ENCODE peak calls at places on chromosomes 7 and 10, in eight cellular contexts. One of them, this sample, is unnamed.

GRCh38 chr7:45177801-45178200 is 20.2 kb downstream of the RAMP3 start:
- DNase-seq in Peyer's patch: no peak
- DNase-seq in left ventricle myocardium inferior: no peak
- DNase-seq in pancreas: no peak
- DNase-seq in SK-N-SH: no peak
- DNase-seq in psoas muscle: no peak
- DNase-seq in keratinocyte: no peak
- DNase-seq in SJSA1: no peak
- DNase-seq in this sample: no peak

GRCh38 chr7:130921391-130922180 is 187.6 kb upstream of the KLF14 start:
- DNase-seq in Peyer's patch: peak; percentile 15
- DNase-seq in left ventricle myocardium inferior: peak; percentile 49
- DNase-seq in pancreas: no peak
- DNase-seq in SK-N-SH: no peak
- DNase-seq in psoas muscle: peak; percentile 69
- DNase-seq in keratinocyte: no peak
- DNase-seq in SJSA1: peak; percentile 78
- DNase-seq in this sample: no peak

GRCh38 chr7:129606801-129607200 is 4.7 kb upstream of the NRF1 start:
- DNase-seq in Peyer's patch: peak; percentile 43
- DNase-seq in left ventricle myocardium inferior: no peak
- DNase-seq in pancreas: no peak
- DNase-seq in SK-N-SH: no peak
- DNase-seq in psoas muscle: no peak
- DNase-seq in keratinocyte: no peak
- DNase-seq in SJSA1: no peak
- DNase-seq in this sample: no peak

GRCh38 chr10:47450442-47450841 is 33.5 kb downstream of the ANXA8 start:
- DNase-seq in Peyer's patch: no peak
- DNase-seq in left ventricle myocardium inferior: no peak
- DNase-seq in pancreas: no peak
- DNase-seq in SK-N-SH: no peak
- DNase-seq in psoas muscle: no peak
- DNase-seq in keratinocyte: no peak
- DNase-seq in SJSA1: no peak
- DNase-seq in this sample: no peak

GRCh38 chr10:19168584-19168983 is 120.0 kb downstream of the MALRD1 start:
- DNase-seq in Peyer's patch: no peak
- DNase-seq in left ventricle myocardium inferior: no peak
- DNase-seq in pancreas: no peak
- DNase-seq in SK-N-SH: peak; percentile 14
- DNase-seq in psoas muscle: no peak
- DNase-seq in keratinocyte: no peak
- DNase-seq in SJSA1: no peak
- DNase-seq in this sample: no peak

GRCh38 chr7:141039366-141039765 is 24.6 kb upstream of the MRPS33 start:
- DNase-seq in Peyer's patch: no peak
- DNase-seq in left ventricle myocardium inferior: no peak
- DNase-seq in pancreas: no peak
- DNase-seq in SK-N-SH: peak; percentile 20
- DNase-seq in psoas muscle: no peak
- DNase-seq in keratinocyte: no peak
- DNase-seq in SJSA1: no peak
- DNase-seq in this sample: no peak

GRCh38 chr10:2122431-2123124 is 385.3 kb upstream of the ADARB2 start:
- DNase-seq in Peyer's patch: no peak
- DNase-seq in left ventricle myocardium inferior: no peak
- DNase-seq in pancreas: no peak
- DNase-seq in SK-N-SH: no peak
- DNase-seq in psoas muscle: no peak
- DNase-seq in keratinocyte: no peak
- DNase-seq in SJSA1: peak; percentile 15
- DNase-seq in this sample: no peak

GRCh38 chr7:50954716-50955115 is 172.0 kb upstream of the GRB10 start:
- DNase-seq in Peyer's patch: no peak
- DNase-seq in left ventricle myocardium inferior: no peak
- DNase-seq in pancreas: no peak
- DNase-seq in SK-N-SH: no peak
- DNase-seq in psoas muscle: no peak
- DNase-seq in keratinocyte: no peak
- DNase-seq in SJSA1: no peak
- DNase-seq in this sample: no peak

GRCh38 chr10:47054936-47055335 is 143.7 kb downstream of the PTPN20 start:
- DNase-seq in Peyer's patch: no peak
- DNase-seq in left ventricle myocardium inferior: no peak
- DNase-seq in pancreas: no peak
- DNase-seq in SK-N-SH: no peak
- DNase-seq in psoas muscle: no peak
- DNase-seq in keratinocyte: no peak
- DNase-seq in SJSA1: no peak
- DNase-seq in this sample: no peak

GRCh38 chr7:115274-115911 is 77.0 kb upstream of the FAM20C start:
- DNase-seq in Peyer's patch: peak; percentile 15
- DNase-seq in left ventricle myocardium inferior: no peak
- DNase-seq in pancreas: no peak
- DNase-seq in SK-N-SH: no peak
- DNase-seq in psoas muscle: no peak
- DNase-seq in keratinocyte: no peak
- DNase-seq in SJSA1: no peak
- DNase-seq in this sample: no peak

GRCh38 chr10:121289800-121290199 is 308.4 kb downstream of the FGFR2 start:
- DNase-seq in Peyer's patch: no peak
- DNase-seq in left ventricle myocardium inferior: no peak
- DNase-seq in pancreas: no peak
- DNase-seq in SK-N-SH: no peak
- DNase-seq in psoas muscle: no peak
- DNase-seq in keratinocyte: no peak
- DNase-seq in SJSA1: no peak
- DNase-seq in this sample: no peak

GRCh38 chr10:71912431-71912830 is 51.8 kb upstream of the CHST3 start:
- DNase-seq in Peyer's patch: no peak
- DNase-seq in left ventricle myocardium inferior: no peak
- DNase-seq in pancreas: no peak
- DNase-seq in SK-N-SH: no peak
- DNase-seq in psoas muscle: no peak
- DNase-seq in keratinocyte: no peak
- DNase-seq in SJSA1: no peak
- DNase-seq in this sample: no peak

GRCh38 chr7:122886357-122887081 is at the start of gene CADPS2:
- DNase-seq in Peyer's patch: peak; percentile 22
- DNase-seq in left ventricle myocardium inferior: peak; percentile 85
- DNase-seq in pancreas: peak; percentile 92
- DNase-seq in SK-N-SH: peak; percentile 86
- DNase-seq in psoas muscle: peak; percentile 82
- DNase-seq in keratinocyte: no peak
- DNase-seq in SJSA1: peak; percentile 90
- DNase-seq in this sample: no peak

GRCh38 chr7:122884186-122884585 is 2.1 kb downstream of the CADPS2 start:
- DNase-seq in Peyer's patch: no peak
- DNase-seq in left ventricle myocardium inferior: no peak
- DNase-seq in pancreas: no peak
- DNase-seq in SK-N-SH: no peak
- DNase-seq in psoas muscle: no peak
- DNase-seq in keratinocyte: no peak
- DNase-seq in SJSA1: no peak
- DNase-seq in this sample: no peak

GRCh38 chr7:122887198-122887597 is 938 bp upstream of the CADPS2 start:
- DNase-seq in Peyer's patch: no peak
- DNase-seq in left ventricle myocardium inferior: peak; percentile 68
- DNase-seq in pancreas: peak; percentile 68
- DNase-seq in SK-N-SH: peak; percentile 42
- DNase-seq in psoas muscle: peak; percentile 54
- DNase-seq in keratinocyte: no peak
- DNase-seq in SJSA1: peak; percentile 58
- DNase-seq in this sample: no peak

GRCh38 chr7:122887848-122888247 is 1.6 kb upstream of the CADPS2 start:
- DNase-seq in Peyer's patch: no peak
- DNase-seq in left ventricle myocardium inferior: no peak
- DNase-seq in pancreas: no peak
- DNase-seq in SK-N-SH: no peak
- DNase-seq in psoas muscle: no peak
- DNase-seq in keratinocyte: no peak
- DNase-seq in SJSA1: no peak
- DNase-seq in this sample: no peak

DNA sequence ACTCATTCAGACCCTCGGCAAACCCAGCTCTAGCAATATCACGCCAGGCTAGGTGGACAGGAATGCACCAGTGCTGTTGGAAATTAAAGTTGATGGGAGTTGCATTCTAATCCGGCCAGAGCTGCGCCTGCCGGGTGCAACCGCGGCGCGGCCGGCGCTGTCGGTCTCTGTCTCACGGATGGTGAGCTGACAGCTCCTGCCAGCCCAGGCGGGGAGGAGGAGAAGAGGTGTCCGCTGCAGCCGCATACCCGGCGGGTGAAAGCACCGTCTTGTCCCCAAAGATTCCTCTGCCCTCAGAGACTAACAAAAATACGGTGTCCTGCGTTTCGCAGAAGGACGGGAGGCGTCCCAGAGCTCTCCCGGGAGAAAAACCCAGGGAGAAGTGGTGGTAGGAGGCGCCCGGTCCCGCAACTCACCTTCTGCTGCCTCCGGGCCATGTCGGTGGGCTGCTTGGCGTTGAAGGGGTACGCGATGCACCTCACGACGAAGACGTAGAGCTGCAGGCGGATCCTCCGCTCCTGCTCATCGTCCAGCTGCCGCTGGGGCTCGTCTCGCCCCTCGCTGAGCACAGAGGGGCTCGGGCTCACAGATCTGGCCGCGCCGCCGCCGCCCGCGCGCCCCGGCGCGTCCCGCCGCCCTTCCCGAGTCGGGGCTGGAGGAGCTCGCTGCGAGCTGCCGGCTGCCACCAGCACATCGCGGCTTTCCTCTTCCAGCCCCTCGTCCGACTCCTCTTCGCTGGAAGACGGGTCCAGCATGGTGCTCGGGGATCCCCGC is 490 bp downstream of the CADPS2 start:
- DNase-seq in Peyer's patch: no peak
- DNase-seq in left ventricle myocardium inferior: peak; percentile 45
- DNase-seq in pancreas: no peak
- DNase-seq in SK-N-SH: peak; percentile 79
- DNase-seq in psoas muscle: peak; percentile 42
- DNase-seq in keratinocyte: no peak
- DNase-seq in SJSA1: peak; percentile 84
- DNase-seq in this sample: no peak
- H3K27ac ChIP-seq in Peyer's patch: peak overlapping the region; percentile 94
- H3K27ac ChIP-seq in left ventricle myocardium inferior: peak overlapping the region; percentile 95
- H3K27ac ChIP-seq in pancreas: peak overlapping the region; percentile 97
- H3K27ac ChIP-seq in SK-N-SH: no peak overlapping the region
- H3K27ac ChIP-seq in psoas muscle: peak overlapping the region; percentile 73
- H3K27ac ChIP-seq in keratinocyte: no peak overlapping the region
- H3K27ac ChIP-seq in SJSA1: peak overlapping the region; percentile 73
- H3K27ac ChIP-seq in this sample: no peak overlapping the region

DNA sequence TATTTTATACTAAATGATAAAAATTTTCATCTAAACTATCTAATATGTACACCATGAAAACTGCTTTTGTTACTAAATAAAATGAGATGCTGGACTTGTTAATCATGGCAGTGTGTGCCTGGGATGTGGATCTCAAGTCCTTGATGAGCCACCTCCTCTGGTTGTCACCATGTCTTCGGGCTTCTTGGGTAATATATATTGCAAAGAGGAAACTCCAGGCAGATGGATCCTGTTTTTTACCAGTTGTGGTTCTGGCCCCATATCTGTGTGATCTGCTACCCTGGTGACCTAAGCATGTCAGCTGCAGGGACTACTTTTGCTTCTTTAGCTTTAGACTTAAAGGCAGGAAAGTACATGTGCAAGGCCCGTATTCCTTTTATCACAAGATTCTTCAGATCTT is 46.2 kb downstream of the TMEM60 start:
- DNase-seq in Peyer's patch: no peak
- DNase-seq in left ventricle myocardium inferior: no peak
- DNase-seq in pancreas: no peak
- DNase-seq in SK-N-SH: no peak
- DNase-seq in psoas muscle: no peak
- DNase-seq in keratinocyte: no peak
- DNase-seq in SJSA1: no peak
- DNase-seq in this sample: no peak
- H3K27me3 ChIP-seq in Peyer's patch: no peaks in the 10 kb centered on the region
- H3K27me3 ChIP-seq in left ventricle myocardium inferior: no peaks in the 10 kb centered on the region
- H3K27me3 ChIP-seq in pancreas: no peaks in the 10 kb centered on the region
- H3K27me3 ChIP-seq in SK-N-SH: no peaks in the 10 kb centered on the region
- H3K27me3 ChIP-seq in psoas muscle: no peaks in the 10 kb centered on the region
- H3K27me3 ChIP-seq in keratinocyte: no peaks in the 10 kb centered on the region
- H3K27me3 ChIP-seq in SJSA1: no peaks in the 10 kb centered on the region
- H3K27me3 ChIP-seq in this sample: no peaks in the 10 kb centered on the region

GRCh38 chr7:32089678-32090077 is 19.5 kb upstream of the PDE1C start:
- DNase-seq in Peyer's patch: no peak
- DNase-seq in left ventricle myocardium inferior: no peak
- DNase-seq in pancreas: no peak
- DNase-seq in SK-N-SH: no peak
- DNase-seq in psoas muscle: no peak
- DNase-seq in keratinocyte: no peak
- DNase-seq in SJSA1: no peak
- DNase-seq in this sample: no peak
- H3K4me1 ChIP-seq in Peyer's patch: no peaks in the 10 kb centered on the region
- H3K4me1 ChIP-seq in left ventricle myocardium inferior: peaks cover 53% of the 10 kb centered on the region
- H3K4me1 ChIP-seq in pancreas: no peaks in the 10 kb centered on the region
- H3K4me1 ChIP-seq in SK-N-SH: no peaks in the 10 kb centered on the region
- H3K4me1 ChIP-seq in psoas muscle: no peaks in the 10 kb centered on the region
- H3K4me1 ChIP-seq in keratinocyte: peaks cover 7% of the 10 kb centered on the region
- H3K4me1 ChIP-seq in SJSA1: no peaks in the 10 kb centered on the region
- H3K4me1 ChIP-seq in this sample: no peaks in the 10 kb centered on the region

GRCh38 chr7:90251304-90251635 is 6.3 kb downstream of the CFAP69 start:
- DNase-seq in Peyer's patch: no peak
- DNase-seq in left ventricle myocardium inferior: no peak
- DNase-seq in pancreas: no peak
- DNase-seq in SK-N-SH: no peak
- DNase-seq in psoas muscle: no peak
- DNase-seq in keratinocyte: no peak
- DNase-seq in SJSA1: no peak
- DNase-seq in this sample: no peak
- H3K27ac ChIP-seq in Peyer's patch: peak overlapping the region; percentile 42
- H3K27ac ChIP-seq in left ventricle myocardium inferior: no peak overlapping the region
- H3K27ac ChIP-seq in pancreas: no peak overlapping the region
- H3K27ac ChIP-seq in SK-N-SH: no peak overlapping the region
- H3K27ac ChIP-seq in psoas muscle: no peak overlapping the region
- H3K27ac ChIP-seq in keratinocyte: no peak overlapping the region
- H3K27ac ChIP-seq in SJSA1: no peak overlapping the region
- H3K27ac ChIP-seq in this sample: no peak overlapping the region

GRCh38 chr7:27243340-27244163 is 950 bp downstream of the EVX1 start:
- DNase-seq in Peyer's patch: no peak
- DNase-seq in left ventricle myocardium inferior: no peak
- DNase-seq in pancreas: no peak
- DNase-seq in SK-N-SH: no peak
- DNase-seq in psoas muscle: no peak
- DNase-seq in keratinocyte: no peak
- DNase-seq in SJSA1: no peak
- DNase-seq in this sample: no peak

GRCh38 chr7:27241189-27242045 is 1.2 kb upstream of the EVX1 start:
- DNase-seq in Peyer's patch: no peak
- DNase-seq in left ventricle myocardium inferior: no peak
- DNase-seq in pancreas: no peak
- DNase-seq in SK-N-SH: no peak
- DNase-seq in psoas muscle: no peak
- DNase-seq in keratinocyte: no peak
- DNase-seq in SJSA1: no peak
- DNase-seq in this sample: no peak

GRCh38 chr7:27244488-27245123 is 2.0 kb downstream of the EVX1 start:
- DNase-seq in Peyer's patch: no peak
- DNase-seq in left ventricle myocardium inferior: no peak
- DNase-seq in pancreas: no peak
- DNase-seq in SK-N-SH: no peak
- DNase-seq in psoas muscle: no peak
- DNase-seq in keratinocyte: no peak
- DNase-seq in SJSA1: no peak
- DNase-seq in this sample: no peak

GRCh38 chr7:27242046-27242579 is 489 bp upstream of the EVX1 start:
- DNase-seq in Peyer's patch: no peak
- DNase-seq in left ventricle myocardium inferior: no peak
- DNase-seq in pancreas: no peak
- DNase-seq in SK-N-SH: no peak
- DNase-seq in psoas muscle: no peak
- DNase-seq in keratinocyte: no peak
- DNase-seq in SJSA1: no peak
- DNase-seq in this sample: no peak

GRCh38 chr7:27242580-27243339 is at the start of gene EVX1:
- DNase-seq in Peyer's patch: no peak
- DNase-seq in left ventricle myocardium inferior: no peak
- DNase-seq in pancreas: no peak
- DNase-seq in SK-N-SH: no peak
- DNase-seq in psoas muscle: no peak
- DNase-seq in keratinocyte: no peak
- DNase-seq in SJSA1: no peak
- DNase-seq in this sample: peak; percentile 38
- H3K27me3 ChIP-seq in Peyer's patch: peaks cover 83% of the 10 kb centered on the region
- H3K27me3 ChIP-seq in left ventricle myocardium inferior: peaks cover 100% of the 10 kb centered on the region
- H3K27me3 ChIP-seq in pancreas: peaks cover 33% of the 10 kb centered on the region
- H3K27me3 ChIP-seq in SK-N-SH: peaks cover 100% of the 10 kb centered on the region
- H3K27me3 ChIP-seq in psoas muscle: peaks cover 100% of the 10 kb centered on the region
- H3K27me3 ChIP-seq in keratinocyte: peaks cover 100% of the 10 kb centered on the region
- H3K27me3 ChIP-seq in SJSA1: peaks cover 63% of the 10 kb centered on the region
- H3K27me3 ChIP-seq in this sample: peaks cover 74% of the 10 kb centered on the region